ENCODE peak calls at places on chromosomes 16 and 17, in nine cellular contexts. G is H4, F is heart left ventricle, A is ureter, M is Right ventricle myocardium superior, N is ascending aorta, B is mucosa of descending colon, C is endothelial cell, W is retina. I is an unnamed sample.

GRCh38 chr16:8853150-8853549 is 15.7 kb downstream of the CARHSP1 start:
- DNase-seq in B (no peak), A (no peak), M (no peak), G (no peak), N (no peak), W (no peak), C (no peak), F (no peak), I (no peak)

GRCh38 chr16:25107466-25107792 is 4.1 kb upstream of the LCMT1 start:
- DNase-seq in W (no peak), N (no peak), G (no peak), C (no peak), A (no peak), B (no peak), F (no peak), M (no peak), I (no peak)

GRCh38 chr17:4733073-4733531 is 1.9 kb downstream of the MED11 start:
- DNase-seq in M (no peak), N (no peak), F (peak; percentile 48), G (no peak), B (no peak), C (no peak), W (no peak), A (no peak), I (no peak)

GRCh38 chr17:81032641-81033422 is 2.1 kb upstream of the BAIAP2 start:
- DNase-seq in G (no peak), W (no peak), A (no peak), N (no peak), C (no peak), M (no peak), F (peak; percentile 26), B (no peak), I (no peak)

GRCh38 chr16:66154801-66155200 is 211.7 kb upstream of the CDH5 start:
- DNase-seq in N (no peak), B (no peak), M (no peak), C (no peak), F (no peak), W (no peak), A (no peak), G (no peak), I (no peak)

GRCh38 chr17:81523139-81524062 is 4.8 kb upstream of the FSCN2 start:
- DNase-seq in N (no peak), W (peak; percentile 83), F (peak; percentile 73), A (no peak), B (no peak), G (peak; percentile 60), C (peak; percentile 66), M (no peak), I (no peak)

GRCh38 chr17:74433421-74434121 is 1.7 kb downstream of the GPRC5C start:
- DNase-seq in F (no peak), W (no peak), M (no peak), A (no peak), C (no peak), B (no peak), G (no peak), N (no peak), I (no peak)

GRCh38 chr16:66409156-66409555 is 17.9 kb upstream of the BEAN1 start:
- DNase-seq in B (no peak), C (no peak), N (no peak), F (no peak), M (no peak), W (no peak), G (no peak), A (no peak), I (no peak)

GRCh38 chr16:81181013-81181720 is 57.3 kb upstream of the BCO1 start:
- DNase-seq in W (peak; percentile 53), C (peak; percentile 43), F (peak; percentile 88), A (peak; percentile 89), G (peak; percentile 93), B (peak; percentile 63), N (peak; percentile 48), M (peak; percentile 88), I (peak; percentile 81)

GRCh38 chr17:18950944-18951905 is 740 bp upstream of the SLC5A10 start:
- DNase-seq in N (no peak), G (no peak), A (no peak), B (no peak), C (no peak), W (no peak), M (peak; percentile 68), F (peak; percentile 49), I (peak; percentile 38)

GRCh38 chr17:77332034-77332971 is 191.5 kb downstream of the SEC14L1 start:
- DNase-seq in C (no peak), A (peak; percentile 40), F (no peak), N (no peak), M (peak; percentile 24), W (no peak), B (peak; percentile 25), G (peak; percentile 91), I (no peak)

GRCh38 chr17:30225112-30225511 is 10.4 kb downstream of the SLC6A4 start:
- DNase-seq in F (no peak), C (no peak), N (no peak), B (no peak), M (no peak), G (no peak), A (no peak), W (no peak), I (no peak)

GRCh38 chr17:29292071-29292991 is 1.6 kb downstream of the NUFIP2 start:
- DNase-seq in A (peak; percentile 79), G (peak; percentile 25), F (peak; percentile 72), B (peak; percentile 67), M (peak; percentile 81), N (peak; percentile 16), W (peak; percentile 67), C (peak; percentile 43), I (peak; percentile 67)

GRCh38 chr17:64682261-64683181 is 20.4 kb upstream of the SMURF2 start:
- DNase-seq in N (no peak), A (no peak), B (no peak), M (no peak), W (peak; percentile 28), C (no peak), F (no peak), G (peak; percentile 80), I (no peak)

GRCh38 chr17:45287526-45288264 is 25.8 kb upstream of the SPATA32 start:
- DNase-seq in N (no peak), W (no peak), A (no peak), C (no peak), G (no peak), F (peak; percentile 66), B (no peak), M (peak; percentile 51), I (no peak)

GRCh38 chr17:63032141-63032540 is 66.1 kb downstream of the TANC2 start:
- DNase-seq in C (no peak), M (no peak), G (no peak), N (no peak), W (no peak), B (peak; percentile 57), F (no peak), A (no peak), I (no peak)

GRCh38 chr17:79000396-79001189 is 9.0 kb downstream of the CANT1 start:
- DNase-seq in A (no peak), N (no peak), M (peak; percentile 45), B (peak; percentile 12), C (no peak), F (no peak), W (no peak), G (no peak), I (no peak)

GRCh38 chr17:514584-514983 is 162.0 kb upstream of the RPH3AL start:
- DNase-seq in N (no peak), W (no peak), G (no peak), B (no peak), M (no peak), A (no peak), C (no peak), F (no peak), I (no peak)

GRCh38 chr16:49755291-49755611 is 100.7 kb downstream of the ZNF423 start:
- DNase-seq in N (no peak), F (no peak), B (peak; percentile 52), C (peak; percentile 54), M (no peak), A (no peak), W (no peak), G (peak; percentile 72), I (no peak)

GRCh38 chr17:60627113-60627512 is 27.1 kb downstream of the PPM1D start:
- DNase-seq in W (no peak), F (no peak), G (no peak), B (no peak), M (no peak), C (no peak), A (no peak), N (no peak), I (no peak)